ENCODE peak calls at places on chromosomes 11 and 22, in seven cellular contexts. L is cardiac muscle cell; B is CD8-positive, alpha-beta T cell; X is progenitor cell of endocrine pancreas; I is MCF 10A; G is PC-9; T is AG04449. A is an unnamed sample.

GRCh38 chr11:119222308-119222707 is 16.2 kb downstream of the CBL start:
- DNase-seq in G (no peak), B (no peak), X (no peak), L (peak), I (no peak), T (no peak), A (no peak)

GRCh38 chr11:106446961-106447360 is 369.5 kb downstream of the AASDHPPT start:
- DNase-seq in T (no peak), G (no peak), X (no peak), L (no peak), I (no peak), B (no peak), A (no peak)

GRCh38 chr11:123060265-123061000 is 1.5 kb downstream of the HSPA8 start:
- DNase-seq in G (no peak), T (no peak), L (no peak), B (no peak), I (peak), X (no peak), A (no peak)

GRCh38 chr11:7311903-7312302 is 60.2 kb downstream of the SYT9 start:
- DNase-seq in T (no peak), I (no peak), L (no peak), G (no peak), B (no peak), X (no peak), A (no peak)

GRCh38 chr11:74672332-74672955 is 58.8 kb downstream of the CHRDL2 start:
- DNase-seq in L (no peak), G (no peak), B (no peak), T (no peak), I (no peak), X (no peak), A (no peak)

GRCh38 chr11:123330948-123331347 is 99.1 kb upstream of the GRAMD1B start:
- DNase-seq in G (no peak), I (no peak), T (no peak), X (no peak), B (no peak), L (no peak), A (no peak)

GRCh38 chr22:36958366-36958765 is 44.9 kb downstream of the CSF2RB start:
- DNase-seq in G (no peak), X (no peak), L (no peak), I (no peak), T (no peak), B (no peak), A (no peak)

GRCh38 chr11:35058318-35058717 is 80.7 kb upstream of the CD44 start:
- DNase-seq in L (no peak), G (no peak), B (no peak), X (no peak), I (no peak), T (no peak), A (no peak)

GRCh38 chr22:44723801-44724200 is 21.8 kb downstream of the PRR5 start:
- DNase-seq in L (peak), X (no peak), T (no peak), B (no peak), G (no peak), I (no peak), A (no peak)

GRCh38 chr11:111514216-111515031 is at the start of gene HOATZ:
- DNase-seq in X (peak), B (no peak), I (no peak), G (no peak), L (peak), T (no peak), A (peak)

GRCh38 chr11:111427471-111427912 is 48.4 kb upstream of the POU2AF1 start:
- DNase-seq in T (no peak), X (no peak), L (no peak), I (peak), G (peak), B (no peak), A (no peak)

GRCh38 chr11:105361651-105362050 is 222.1 kb upstream of the CARD18 start:
- DNase-seq in B (no peak), L (no peak), G (no peak), X (no peak), I (peak), T (no peak), A (no peak)

GRCh38 chr22:49101873-49102272 is 725.8 kb downstream of the BRD1 start:
- DNase-seq in B (no peak), L (no peak), I (no peak), X (no peak), G (no peak), T (no peak), A (no peak)

GRCh38 chr11:120180571-120181445 is 30.0 kb upstream of the OAF start:
- DNase-seq in B (no peak), I (no peak), L (peak), X (no peak), G (no peak), T (no peak), A (no peak)

GRCh38 chr11:106176817-106177216 is 99.4 kb downstream of the AASDHPPT start:
- DNase-seq in X (no peak), G (no peak), I (no peak), T (no peak), B (no peak), L (no peak), A (no peak)

GRCh38 chr11:28697920-28698827 is 590.0 kb downstream of the METTL15 start:
- DNase-seq in B (no peak), T (no peak), X (peak), G (peak), I (peak), L (peak), A (peak)

GRCh38 chr11:134638796-134639540 is 226.9 kb upstream of the B3GAT1 start:
- DNase-seq in I (no peak), B (no peak), X (no peak), T (no peak), G (no peak), L (no peak), A (no peak)

GRCh38 chr11:48066881-48067800 is 86.8 kb downstream of the PTPRJ start:
- DNase-seq in L (no peak), B (no peak), I (no peak), X (no peak), G (no peak), T (no peak), A (no peak)

GRCh38 chr22:37048133-37048532 is 3.4 kb upstream of the KCTD17 start:
- DNase-seq in G (no peak), I (no peak), B (no peak), L (no peak), X (no peak), T (no peak), A (no peak)

GRCh38 chr11:127255239-127255638 is 254.7 kb upstream of the KIRREL3 start:
- DNase-seq in G (no peak), X (no peak), B (no peak), I (no peak), L (no peak), T (no peak), A (no peak)

GRCh38 chr11:18736590-18737148 is 10.7 kb upstream of the IGSF22 start:
- DNase-seq in I (no peak), B (no peak), X (no peak), G (no peak), T (no peak), L (no peak), A (no peak)

GRCh38 chr11:64558869-64559268 is 32.2 kb upstream of the SLC22A12 start:
- DNase-seq in B (no peak), X (no peak), T (no peak), L (no peak), I (no peak), G (no peak), A (no peak)

GRCh38 chr22:32985899-32986772 is 72.0 kb downstream of the SYN3 start:
- DNase-seq in L (peak), G (peak), I (peak), X (peak), T (peak), B (no peak), A (peak)

GRCh38 chr11:70364745-70365535 is 33.4 kb upstream of the CTTN start:
- DNase-seq in B (peak), G (no peak), I (no peak), X (no peak), L (no peak), T (no peak), A (no peak)

GRCh38 chr11:130738618-130739017 is 177.7 kb downstream of the SNX19 start:
- DNase-seq in T (no peak), B (no peak), L (peak), I (no peak), X (no peak), G (no peak), A (no peak)

GRCh38 chr11:62560566-62561103 is 13.1 kb downstream of the EEF1G start:
- DNase-seq in X (peak), I (peak), L (peak), T (peak), B (peak), G (peak), A (peak)

GRCh38 chr11:32052218-32052617 is 38.7 kb upstream of the RCN1 start:
- DNase-seq in X (peak), L (peak), I (peak), G (peak), B (peak), T (no peak), A (peak)

GRCh38 chr11:19474954-19475811 is 234.4 kb upstream of the E2F8 start:
- DNase-seq in I (no peak), G (no peak), T (no peak), X (no peak), L (no peak), B (no peak), A (no peak)

GRCh38 chr11:109697140-109697843 is 275.3 kb downstream of the C11orf87 start:
- DNase-seq in L (peak), G (peak), T (no peak), I (peak), X (no peak), B (no peak), A (no peak)

GRCh38 chr11:95345651-95346050 is 114.6 kb upstream of the SESN3 start:
- DNase-seq in G (no peak), I (no peak), B (no peak), X (no peak), L (no peak), T (no peak), A (no peak)

GRCh38 chr22:49632199-49633009 is 195.3 kb downstream of the BRD1 start:
- DNase-seq in T (no peak), G (peak), B (no peak), X (peak), I (no peak), L (peak), A (no peak)

GRCh38 chr11:117281869-117282268 is 9.3 kb upstream of the BACE1-AS start:
- DNase-seq in T (no peak), G (no peak), B (no peak), I (no peak), L (no peak), X (no peak), A (no peak)

GRCh38 chr22:41248758-41249157 is 8.0 kb upstream of the CHADL start:
- DNase-seq in B (no peak), T (no peak), I (no peak), X (no peak), G (no peak), L (no peak), A (no peak)

GRCh38 chr11:45919276-45919675 is 1.6 kb upstream of the PEX16 start:
- DNase-seq in L (no peak), X (no peak), I (no peak), G (no peak), B (no peak), T (no peak), A (no peak)

DNA sequence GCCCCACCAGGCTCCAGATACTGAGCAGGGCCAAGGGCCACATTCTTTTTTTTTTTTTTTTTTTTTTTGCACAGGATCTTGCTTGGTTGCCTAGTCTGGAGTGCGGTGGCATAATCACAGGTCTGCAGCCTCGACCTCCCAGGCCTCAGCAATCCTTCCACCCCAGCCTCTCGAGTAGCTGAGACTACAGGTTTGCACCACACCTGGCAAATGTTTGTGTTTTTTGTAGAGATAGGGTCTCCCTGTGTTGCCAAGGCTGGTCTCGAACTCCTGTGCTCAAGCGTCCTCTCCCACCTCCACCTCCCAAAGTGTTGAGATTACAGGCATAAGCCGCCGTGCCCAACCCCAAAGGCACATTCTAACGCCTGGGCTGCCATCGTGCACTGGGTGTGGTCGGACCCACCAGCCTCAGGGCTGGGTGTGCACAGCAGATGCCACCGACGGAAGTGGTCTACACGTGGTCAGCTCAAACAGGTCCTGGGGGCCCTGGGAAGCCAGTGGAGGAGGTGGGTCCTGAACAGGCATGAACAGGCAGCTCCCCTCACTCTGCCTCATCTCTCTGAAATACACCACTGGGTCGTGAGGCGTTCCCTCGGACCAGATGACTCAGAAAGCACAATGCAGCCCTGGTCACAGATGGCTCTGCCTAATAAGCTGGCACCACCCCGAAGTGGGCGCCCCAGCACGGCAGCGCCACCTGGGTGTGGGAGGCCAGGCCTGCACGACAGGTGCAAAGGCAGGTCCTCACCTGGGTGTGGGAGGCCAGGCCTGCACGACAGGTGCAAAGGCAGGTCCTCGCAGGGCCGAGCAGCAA is 5.1 kb upstream of the B4GALNT4 start:
- DNase-seq in G (peak), I (peak), X (peak), L (no peak), T (no peak), B (peak), A (no peak)
- TF ChIP-seq CTCF in G (peak), I (peak), X (peak), L (peak), T (peak), B (peak), A (peak)

DNA sequence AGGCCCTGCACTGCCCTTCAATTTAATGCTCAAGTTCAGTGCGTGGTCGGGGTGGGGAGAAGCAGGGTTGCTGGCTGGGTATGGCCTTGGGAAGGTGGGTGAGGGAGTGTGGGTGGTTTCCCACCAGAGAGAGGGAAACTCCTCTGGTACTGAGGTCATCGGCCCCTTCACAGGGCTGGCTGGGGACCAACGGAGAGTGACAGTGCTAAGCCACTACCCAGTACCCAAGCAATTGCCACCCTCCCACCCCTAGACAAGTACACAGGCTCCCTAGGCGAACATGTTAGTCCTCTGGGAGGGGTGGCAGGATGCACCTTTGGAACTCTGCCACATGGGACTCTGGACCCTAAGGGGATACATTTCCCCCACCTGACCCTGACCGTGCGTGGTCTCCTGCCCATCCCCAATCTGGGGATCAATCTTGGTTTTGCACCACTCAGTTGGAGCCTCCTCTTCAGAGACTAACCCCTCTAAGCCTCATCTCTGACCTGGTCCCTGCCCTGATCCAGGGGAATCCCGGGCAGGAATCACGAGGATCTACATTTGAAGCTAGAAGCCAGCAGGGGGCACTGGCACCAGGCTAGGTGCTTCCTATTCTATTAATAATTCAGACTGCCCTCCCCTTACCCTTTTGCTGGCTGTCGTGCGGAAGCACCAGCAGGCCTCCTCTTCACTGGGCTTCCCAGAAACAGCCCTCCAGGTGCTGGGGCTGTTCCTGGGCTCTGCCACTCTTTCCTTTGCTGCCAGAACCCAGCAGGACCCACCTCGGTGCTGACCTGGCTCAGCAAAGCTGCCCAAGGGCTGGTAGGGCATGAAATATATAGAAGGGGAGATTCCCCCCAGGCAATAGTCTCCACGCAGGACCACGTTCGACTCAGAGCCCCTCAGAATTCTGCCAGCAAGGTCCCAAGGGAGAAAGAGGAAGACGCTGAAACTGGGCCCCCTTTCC is 377.7 kb downstream of the TENM4 start:
- DNase-seq in L (peak), G (no peak), X (no peak), T (no peak), I (peak), B (no peak), A (peak)
- TF ChIP-seq CTCF in L (peak), G (peak), X (peak), T (peak), I (peak), B (no peak), A (peak)

GRCh38 chr11:101390539-101390938 is 193.3 kb downstream of the TRPC6 start:
- DNase-seq in I (peak), X (no peak), B (no peak), T (no peak), G (no peak), L (peak), A (no peak)
- TF ChIP-seq CTCF in I (peak), X (peak), B (no peak), T (no peak), G (peak), L (peak), A (peak)

GRCh38 chr11:66432597-66432996 is 6.1 kb downstream of the MRPL11 start:
- DNase-seq in B (no peak), G (no peak), T (no peak), L (no peak), I (no peak), X (no peak), A (no peak)
- TF ChIP-seq CTCF in B (no peak), G (no peak), T (no peak), L (no peak), I (no peak), X (no peak), A (no peak)

GRCh38 chr22:39206491-39206890 is 38.3 kb downstream of the PDGFB start:
- DNase-seq in B (no peak), G (no peak), T (no peak), L (no peak), I (no peak), X (no peak), A (no peak)

GRCh38 chr22:39212721-39213376 is 31.9 kb downstream of the PDGFB start:
- DNase-seq in B (no peak), L (peak), I (peak), X (no peak), T (no peak), G (peak), A (no peak)

GRCh38 chr22:39207141-39208012 is 37.4 kb downstream of the PDGFB start:
- DNase-seq in I (peak), T (no peak), B (no peak), L (peak), X (no peak), G (peak), A (no peak)

GRCh38 chr22:39208013-39208680 is 36.6 kb downstream of the PDGFB start:
- DNase-seq in I (no peak), B (no peak), X (no peak), G (no peak), L (no peak), T (no peak), A (no peak)

GRCh38 chr22:39209756-39210155 is 35.0 kb downstream of the PDGFB start:
- DNase-seq in B (no peak), L (no peak), G (no peak), T (no peak), X (no peak), I (no peak), A (no peak)
- TF ChIP-seq CTCF in B (no peak), L (no peak), G (no peak), T (no peak), X (no peak), I (no peak), A (no peak)

DNA sequence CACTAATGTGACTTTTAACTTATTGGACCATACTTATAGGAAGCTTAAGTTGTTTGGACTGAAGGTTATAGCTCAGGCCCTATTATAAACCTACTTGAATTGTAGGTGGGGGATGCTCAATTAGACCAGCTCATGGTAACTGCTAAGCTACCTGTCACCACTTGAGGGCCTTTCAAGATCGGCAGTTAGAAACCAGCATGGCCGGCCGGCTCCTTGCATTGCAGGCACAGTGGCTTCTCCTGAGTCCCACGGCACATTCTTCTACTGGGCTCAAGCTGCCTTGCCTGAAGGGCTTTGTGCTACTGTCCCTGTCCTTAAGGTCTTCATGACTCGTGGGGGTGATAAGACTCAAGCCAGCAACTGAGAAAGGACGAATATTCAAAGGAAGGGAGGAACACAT is 70.8 kb downstream of the TBC1D22A start:
- DNase-seq in T (no peak), X (no peak), G (no peak), I (peak), B (no peak), L (peak), A (no peak)
- TF ChIP-seq CTCF in T (peak), X (peak), G (peak), I (no peak), B (no peak), L (peak), A (no peak)

A was measured in glutamatergic neuron.